ENCODE peak calls at places on chromosomes 2 and 18, in seven cellular contexts. One of them, this sample, is unnamed. For H3K27me3, the result is how much of the 10 kb centered on the place peaks cover.

GRCh38 chr2:133338224-133338623 is 230.0 kb downstream of the NCKAP5 start:
- DNase-seq in BE2C: no peak
- DNase-seq in colonic mucosa: no peak
- DNase-seq in HCT116: no peak
- DNase-seq in GM23248: peak
- DNase-seq in ovary: no peak
- DNase-seq in left lung: no peak
- DNase-seq in this sample: no peak

GRCh38 chr18:39345321-39345720 is 1779.7 kb upstream of the CELF4 start:
- DNase-seq in BE2C: no peak
- DNase-seq in colonic mucosa: no peak
- DNase-seq in HCT116: no peak
- DNase-seq in GM23248: no peak
- DNase-seq in ovary: no peak
- DNase-seq in left lung: no peak
- DNase-seq in this sample: no peak

GRCh38 chr18:44309185-44309584 is 371.5 kb upstream of the SETBP1 start:
- DNase-seq in BE2C: no peak
- DNase-seq in colonic mucosa: no peak
- DNase-seq in HCT116: no peak
- DNase-seq in GM23248: peak
- DNase-seq in ovary: no peak
- DNase-seq in left lung: no peak
- DNase-seq in this sample: no peak

GRCh38 chr2:60827369-60827768 is 54.0 kb upstream of the REL start:
- DNase-seq in BE2C: no peak
- DNase-seq in colonic mucosa: no peak
- DNase-seq in HCT116: no peak
- DNase-seq in GM23248: no peak
- DNase-seq in ovary: no peak
- DNase-seq in left lung: no peak
- DNase-seq in this sample: no peak

GRCh38 chr2:202113571-202114142 is 40.6 kb downstream of the KIAA2012 start:
- DNase-seq in BE2C: peak
- DNase-seq in colonic mucosa: no peak
- DNase-seq in HCT116: no peak
- DNase-seq in GM23248: peak
- DNase-seq in ovary: no peak
- DNase-seq in left lung: no peak
- DNase-seq in this sample: no peak

GRCh38 chr2:45782968-45783367 is 131.5 kb downstream of the PRKCE start:
- DNase-seq in BE2C: peak
- DNase-seq in colonic mucosa: no peak
- DNase-seq in HCT116: no peak
- DNase-seq in GM23248: no peak
- DNase-seq in ovary: no peak
- DNase-seq in left lung: no peak
- DNase-seq in this sample: no peak

GRCh38 chr2:241300000-241300399 is 15.5 kb downstream of the HDLBP start:
- DNase-seq in BE2C: no peak
- DNase-seq in colonic mucosa: no peak
- DNase-seq in HCT116: no peak
- DNase-seq in GM23248: no peak
- DNase-seq in ovary: no peak
- DNase-seq in left lung: no peak
- DNase-seq in this sample: peak

GRCh38 chr2:196291873-196292800 is 120.8 kb upstream of the STK17B start:
- DNase-seq in BE2C: no peak
- DNase-seq in colonic mucosa: no peak
- DNase-seq in HCT116: peak
- DNase-seq in GM23248: no peak
- DNase-seq in ovary: no peak
- DNase-seq in left lung: peak
- DNase-seq in this sample: no peak

GRCh38 chr2:134155134-134155533 is 98.7 kb upstream of the MGAT5 start:
- DNase-seq in BE2C: no peak
- DNase-seq in colonic mucosa: no peak
- DNase-seq in HCT116: no peak
- DNase-seq in GM23248: no peak
- DNase-seq in ovary: no peak
- DNase-seq in left lung: no peak
- DNase-seq in this sample: no peak

GRCh38 chr2:101844055-101844635 is 146.6 kb downstream of the MAP4K4 start:
- DNase-seq in BE2C: no peak
- DNase-seq in colonic mucosa: no peak
- DNase-seq in HCT116: no peak
- DNase-seq in GM23248: peak
- DNase-seq in ovary: no peak
- DNase-seq in left lung: no peak
- DNase-seq in this sample: no peak

GRCh38 chr2:226398580-226398979 is 401.0 kb downstream of the IRS1 start:
- DNase-seq in BE2C: no peak
- DNase-seq in colonic mucosa: no peak
- DNase-seq in HCT116: no peak
- DNase-seq in GM23248: peak
- DNase-seq in ovary: no peak
- DNase-seq in left lung: no peak
- DNase-seq in this sample: no peak

GRCh38 chr2:50223643-50224042 is 808.3 kb downstream of the NRXN1 start:
- DNase-seq in BE2C: no peak
- DNase-seq in colonic mucosa: no peak
- DNase-seq in HCT116: no peak
- DNase-seq in GM23248: no peak
- DNase-seq in ovary: no peak
- DNase-seq in left lung: no peak
- DNase-seq in this sample: no peak

GRCh38 chr2:33441235-33441810 is 35.1 kb upstream of the RASGRP3 start:
- DNase-seq in BE2C: peak
- DNase-seq in colonic mucosa: peak
- DNase-seq in HCT116: peak
- DNase-seq in GM23248: peak
- DNase-seq in ovary: peak
- DNase-seq in left lung: no peak
- DNase-seq in this sample: no peak

GRCh38 chr2:161139098-161139987 is 20.9 kb upstream of the TANK start:
- DNase-seq in BE2C: no peak
- DNase-seq in colonic mucosa: no peak
- DNase-seq in HCT116: no peak
- DNase-seq in GM23248: peak
- DNase-seq in ovary: no peak
- DNase-seq in left lung: no peak
- DNase-seq in this sample: no peak

GRCh38 chr2:117785740-117786139 is 28.8 kb upstream of the DDX18 start:
- DNase-seq in BE2C: peak
- DNase-seq in colonic mucosa: peak
- DNase-seq in HCT116: peak
- DNase-seq in GM23248: peak
- DNase-seq in ovary: no peak
- DNase-seq in left lung: no peak
- DNase-seq in this sample: peak

GRCh38 chr2:121777699-121778058 is 22.2 kb downstream of the TSN start:
- DNase-seq in BE2C: no peak
- DNase-seq in colonic mucosa: no peak
- DNase-seq in HCT116: no peak
- DNase-seq in GM23248: no peak
- DNase-seq in ovary: no peak
- DNase-seq in left lung: no peak
- DNase-seq in this sample: no peak

GRCh38 chr2:71466301-71467179 is 13.2 kb downstream of the DYSF start:
- DNase-seq in BE2C: peak
- DNase-seq in colonic mucosa: no peak
- DNase-seq in HCT116: no peak
- DNase-seq in GM23248: peak
- DNase-seq in ovary: no peak
- DNase-seq in left lung: peak
- DNase-seq in this sample: no peak

GRCh38 chr2:220593526-220593925 is 966.1 kb downstream of the SLC4A3 start:
- DNase-seq in BE2C: no peak
- DNase-seq in colonic mucosa: no peak
- DNase-seq in HCT116: no peak
- DNase-seq in GM23248: no peak
- DNase-seq in ovary: no peak
- DNase-seq in left lung: no peak
- DNase-seq in this sample: no peak

GRCh38 chr2:222309361-222309760 is 10.6 kb upstream of the PAX3 start:
- DNase-seq in BE2C: no peak
- DNase-seq in colonic mucosa: no peak
- DNase-seq in HCT116: no peak
- DNase-seq in GM23248: no peak
- DNase-seq in ovary: no peak
- DNase-seq in left lung: no peak
- DNase-seq in this sample: no peak

GRCh38 chr2:222307138-222307756 is 8.4 kb upstream of the PAX3 start:
- DNase-seq in BE2C: no peak
- DNase-seq in colonic mucosa: peak
- DNase-seq in HCT116: no peak
- DNase-seq in GM23248: no peak
- DNase-seq in ovary: no peak
- DNase-seq in left lung: peak
- DNase-seq in this sample: no peak

GRCh38 chr2:222306393-222307137 is 7.8 kb upstream of the PAX3 start:
- DNase-seq in BE2C: no peak
- DNase-seq in colonic mucosa: no peak
- DNase-seq in HCT116: no peak
- DNase-seq in GM23248: no peak
- DNase-seq in ovary: no peak
- DNase-seq in left lung: peak
- DNase-seq in this sample: no peak

GRCh38 chr2:222309766-222310165 is 11.0 kb upstream of the PAX3 start:
- DNase-seq in BE2C: no peak
- DNase-seq in colonic mucosa: no peak
- DNase-seq in HCT116: no peak
- DNase-seq in GM23248: no peak
- DNase-seq in ovary: no peak
- DNase-seq in left lung: no peak
- DNase-seq in this sample: no peak

GRCh38 chr2:222307978-222308479 is 9.2 kb upstream of the PAX3 start:
- DNase-seq in BE2C: no peak
- DNase-seq in colonic mucosa: no peak
- DNase-seq in HCT116: no peak
- DNase-seq in GM23248: no peak
- DNase-seq in ovary: no peak
- DNase-seq in left lung: peak
- DNase-seq in this sample: no peak
- H3K27me3 ChIP-seq in BE2C: half or more
- H3K27me3 ChIP-seq in colonic mucosa: half or more
- H3K27me3 ChIP-seq in HCT116: under half
- H3K27me3 ChIP-seq in GM23248: half or more
- H3K27me3 ChIP-seq in ovary: under half
- H3K27me3 ChIP-seq in left lung: half or more
- H3K27me3 ChIP-seq in this sample: under half

DNA sequence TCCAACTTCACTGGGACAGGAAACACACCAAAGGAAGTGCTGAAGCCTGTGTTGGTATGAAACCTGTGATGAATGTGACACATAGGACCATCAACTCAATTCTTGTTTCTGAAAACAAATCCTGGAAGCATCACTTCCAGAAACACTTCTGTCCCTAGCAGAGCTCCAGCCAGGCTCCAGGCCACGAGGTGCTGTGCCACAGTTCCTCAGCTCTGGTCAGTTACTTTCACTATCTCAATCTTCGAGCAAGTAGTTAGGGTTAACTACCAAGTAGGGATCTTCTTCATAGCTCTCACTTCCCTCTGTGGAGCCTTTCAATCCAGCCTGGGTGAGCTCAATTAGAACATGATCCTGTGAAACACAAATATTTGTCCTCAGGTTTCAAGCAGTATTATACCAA is 3.6 kb upstream of the LCT start:
- DNase-seq in BE2C: no peak
- DNase-seq in colonic mucosa: no peak
- DNase-seq in HCT116: no peak
- DNase-seq in GM23248: peak
- DNase-seq in ovary: no peak
- DNase-seq in left lung: no peak
- DNase-seq in this sample: no peak
- H3K4me3 ChIP-seq in BE2C: no peak
- H3K4me3 ChIP-seq in colonic mucosa: no peak
- H3K4me3 ChIP-seq in HCT116: no peak
- H3K4me3 ChIP-seq in GM23248: peak
- H3K4me3 ChIP-seq in ovary: no peak
- H3K4me3 ChIP-seq in left lung: no peak
- H3K4me3 ChIP-seq in this sample: no peak

GRCh38 chr2:118856330-118856977 is 9.0 kb upstream of the EN1 start:
- DNase-seq in BE2C: no peak
- DNase-seq in colonic mucosa: no peak
- DNase-seq in HCT116: no peak
- DNase-seq in GM23248: no peak
- DNase-seq in ovary: no peak
- DNase-seq in left lung: no peak
- DNase-seq in this sample: no peak

GRCh38 chr2:118855451-118856279 is 8.2 kb upstream of the EN1 start:
- DNase-seq in BE2C: peak
- DNase-seq in colonic mucosa: peak
- DNase-seq in HCT116: peak
- DNase-seq in GM23248: peak
- DNase-seq in ovary: peak
- DNase-seq in left lung: peak
- DNase-seq in this sample: peak

GRCh38 chr2:118853647-118854367 is 6.4 kb upstream of the EN1 start:
- DNase-seq in BE2C: no peak
- DNase-seq in colonic mucosa: no peak
- DNase-seq in HCT116: no peak
- DNase-seq in GM23248: no peak
- DNase-seq in ovary: no peak
- DNase-seq in left lung: no peak
- DNase-seq in this sample: no peak

GRCh38 chr2:118853129-118853640 is 5.7 kb upstream of the EN1 start:
- DNase-seq in BE2C: no peak
- DNase-seq in colonic mucosa: no peak
- DNase-seq in HCT116: no peak
- DNase-seq in GM23248: no peak
- DNase-seq in ovary: no peak
- DNase-seq in left lung: no peak
- DNase-seq in this sample: no peak

GRCh38 chr2:118854507-118855300 is 7.3 kb upstream of the EN1 start:
- DNase-seq in BE2C: no peak
- DNase-seq in colonic mucosa: no peak
- DNase-seq in HCT116: no peak
- DNase-seq in GM23248: no peak
- DNase-seq in ovary: no peak
- DNase-seq in left lung: no peak
- DNase-seq in this sample: no peak
- H3K27me3 ChIP-seq in BE2C: half or more
- H3K27me3 ChIP-seq in colonic mucosa: half or more
- H3K27me3 ChIP-seq in HCT116: under half
- H3K27me3 ChIP-seq in GM23248: under half
- H3K27me3 ChIP-seq in ovary: under half
- H3K27me3 ChIP-seq in left lung: half or more
- H3K27me3 ChIP-seq in this sample: under half

DNA sequence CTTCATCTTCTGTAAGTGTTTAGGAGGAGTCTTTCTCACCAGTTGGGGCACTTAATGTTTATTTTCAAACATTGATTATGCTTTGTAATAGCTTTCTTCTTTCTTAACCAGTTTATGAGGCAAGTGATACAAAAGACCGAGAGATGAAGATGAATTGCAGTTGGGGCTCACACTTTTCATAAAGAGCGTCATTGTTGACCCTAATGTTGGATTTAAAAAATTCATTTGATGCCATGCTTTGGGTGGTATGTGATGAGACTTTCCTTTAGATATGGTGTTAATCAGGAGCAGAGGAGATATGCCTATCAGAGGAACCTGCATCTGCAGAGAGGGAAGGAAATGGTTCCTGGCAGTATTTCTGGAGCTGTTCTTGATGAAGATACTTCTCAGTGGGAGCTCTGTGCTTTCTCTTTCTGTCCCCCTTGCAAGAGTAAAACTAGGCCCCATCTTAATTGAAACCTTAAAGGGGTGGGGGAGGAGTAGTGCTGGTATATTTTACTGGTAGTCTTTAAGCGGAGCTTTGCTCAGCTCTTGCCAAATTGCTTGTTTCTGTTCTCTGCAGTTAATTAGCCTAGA is 2.3 kb downstream of the EML4 start:
- DNase-seq in BE2C: no peak
- DNase-seq in colonic mucosa: no peak
- DNase-seq in HCT116: no peak
- DNase-seq in GM23248: no peak
- DNase-seq in ovary: no peak
- DNase-seq in left lung: no peak
- DNase-seq in this sample: peak
- H3K4me3 ChIP-seq in BE2C: peak
- H3K4me3 ChIP-seq in colonic mucosa: peak
- H3K4me3 ChIP-seq in HCT116: no peak
- H3K4me3 ChIP-seq in GM23248: peak
- H3K4me3 ChIP-seq in ovary: no peak
- H3K4me3 ChIP-seq in left lung: peak
- H3K4me3 ChIP-seq in this sample: peak

This sample was measured in naive thymus-derived CD4-positive, alpha-beta T cell.